ENCODE peak calls at places on chromosome 3, in nine cellular contexts. W is dermis microvascular lymphatic vessel endothelial cell; U is AG04450; F is COR-L47; Q is NCI-H1436; K is activated CD4-positive, alpha-beta T cell treated with anti-CD3 and anti-CD28 coated beads, Interleukin-2, amount 10 ng/mL, durations not matched to agents 7 days and 5 days; Y is HuH-7; D is SJSA1; X is left ventricle myocardium inferior. Z is an unnamed sample.

GRCh38 chr3:27596920-27597319 is 112.7 kb upstream of the SLC4A7 start:
- DNase-seq in W (no peak), U (no peak), F (no peak), Q (no peak), K (no peak), Y (no peak), D (no peak), X (no peak), Z (no peak)

GRCh38 chr3:24123596-24123995 is 178.5 kb downstream of the NR1D2 start:
- DNase-seq in W (no peak), U (no peak), F (no peak), Q (no peak), K (no peak), Y (no peak), D (no peak), X (no peak), Z (no peak)

GRCh38 chr3:58432905-58433304 is 727 bp downstream of the PDHB start:
- DNase-seq in W (no peak), U (no peak), F (no peak), Q (no peak), K (no peak), Y (no peak), D (no peak), X (no peak), Z (no peak)

GRCh38 chr3:42507252-42507651 is 4.8 kb downstream of the VIPR1 start:
- DNase-seq in W (no peak), U (no peak), F (no peak), Q (no peak), K (no peak), Y (no peak), D (peak), X (no peak), Z (no peak)

GRCh38 chr3:149299938-149300791 is 33.3 kb downstream of the TM4SF18 start:
- DNase-seq in W (no peak), U (peak), F (no peak), Q (no peak), K (no peak), Y (peak), D (peak), X (no peak), Z (no peak)

GRCh38 chr3:84958495-84959469 is at the start of gene CADM2:
- DNase-seq in W (peak), U (no peak), F (peak), Q (peak), K (peak), Y (peak), D (peak), X (peak), Z (peak)

GRCh38 chr3:179887566-179887965 is 149.2 kb downstream of the PEX5L start:
- DNase-seq in W (no peak), U (no peak), F (no peak), Q (no peak), K (no peak), Y (no peak), D (no peak), X (no peak), Z (no peak)

GRCh38 chr3:158456114-158456513 is 114.9 kb upstream of the MLF1 start:
- DNase-seq in W (no peak), U (peak), F (no peak), Q (no peak), K (no peak), Y (no peak), D (no peak), X (no peak), Z (no peak)

GRCh38 chr3:193884652-193885051 is 251.3 kb upstream of the HES1 start:
- DNase-seq in W (no peak), U (no peak), F (no peak), Q (no peak), K (no peak), Y (no peak), D (no peak), X (no peak), Z (no peak)

GRCh38 chr3:172106989-172107388 is 67.6 kb downstream of the FNDC3B start:
- DNase-seq in W (no peak), U (no peak), F (no peak), Q (no peak), K (peak), Y (no peak), D (peak), X (no peak), Z (no peak)

GRCh38 chr3:195708066-195708465 is 12.7 kb upstream of the MUC20 start:
- DNase-seq in W (no peak), U (no peak), F (no peak), Q (no peak), K (no peak), Y (no peak), D (no peak), X (no peak), Z (no peak)

GRCh38 chr3:46763178-46763577 is 45.5 kb upstream of the PRSS50 start:
- DNase-seq in W (no peak), U (no peak), F (no peak), Q (no peak), K (no peak), Y (no peak), D (no peak), X (no peak), Z (no peak)

GRCh38 chr3:165195226-165195625 is 958 bp downstream of the SLITRK3 start:
- DNase-seq in W (no peak), U (no peak), F (peak), Q (no peak), K (no peak), Y (no peak), D (no peak), X (no peak), Z (no peak)

GRCh38 chr3:12903881-12904280 is 62.5 kb upstream of the RPL32 start:
- DNase-seq in W (no peak), U (no peak), F (no peak), Q (no peak), K (no peak), Y (no peak), D (no peak), X (no peak), Z (no peak)

GRCh38 chr3:33892655-33893054 is 94.2 kb downstream of the PDCD6IP start:
- DNase-seq in W (no peak), U (no peak), F (no peak), Q (no peak), K (no peak), Y (no peak), D (no peak), X (no peak), Z (no peak)

GRCh38 chr3:39147711-39148115 is 5.7 kb downstream of the CSRNP1 start:
- DNase-seq in W (no peak), U (no peak), F (no peak), Q (no peak), K (peak), Y (no peak), D (no peak), X (no peak), Z (no peak)

GRCh38 chr3:30315452-30315851 is 290.9 kb upstream of the TGFBR2 start:
- DNase-seq in W (no peak), U (no peak), F (no peak), Q (no peak), K (no peak), Y (no peak), D (no peak), X (no peak), Z (no peak)

GRCh38 chr3:141368925-141369794 is 856 bp downstream of the ZBTB38 start:
- DNase-seq in W (no peak), U (no peak), F (no peak), Q (no peak), K (no peak), Y (no peak), D (no peak), X (no peak), Z (no peak)

GRCh38 chr3:196969660-196970546 is 1.3 kb upstream of the PIGZ start:
- DNase-seq in W (peak), U (no peak), F (peak), Q (peak), K (peak), Y (peak), D (no peak), X (peak), Z (peak)

GRCh38 chr3:110414851-110415250 is 656.8 kb upstream of the NECTIN3 start:
- DNase-seq in W (no peak), U (peak), F (no peak), Q (no peak), K (no peak), Y (no peak), D (no peak), X (no peak), Z (no peak)

GRCh38 chr3:159637895-159638542 is 350.6 kb upstream of the IL12A start:
- DNase-seq in W (no peak), U (peak), F (no peak), Q (no peak), K (no peak), Y (no peak), D (no peak), X (no peak), Z (no peak)

GRCh38 chr3:81829946-81830345 is 68.5 kb upstream of the GBE1 start:
- DNase-seq in W (no peak), U (no peak), F (no peak), Q (no peak), K (no peak), Y (no peak), D (no peak), X (no peak), Z (no peak)

GRCh38 chr3:43766672-43767465 is 76.1 kb downstream of the ABHD5 start:
- DNase-seq in W (peak), U (no peak), F (no peak), Q (no peak), K (no peak), Y (no peak), D (no peak), X (no peak), Z (no peak)

GRCh38 chr3:45113625-45114050 is 32.5 kb downstream of the CDCP1 start:
- DNase-seq in W (no peak), U (no peak), F (no peak), Q (no peak), K (no peak), Y (no peak), D (no peak), X (no peak), Z (no peak)